ENCODE peak calls at places on chromosomes 4 and X, in eight cellular contexts. One of them, this sample, is unnamed.

GRCh38 chr4:114384629-114385028 is 214.0 kb upstream of the UGT8 start:
- DNase-seq in body of pancreas: no peak
- DNase-seq in neural crest cell: no peak
- DNase-seq in AG04449: no peak
- DNase-seq in SK-N-SH: peak
- DNase-seq in foreskin fibroblast: peak
- DNase-seq in activated CD8-positive, alpha-beta T cell treated with anti-CD3 and anti-CD28 coated beads for 36 hours: peak
- DNase-seq in cardiac muscle cell: peak
- DNase-seq in this sample: peak

GRCh38 chr4:149371021-149371420 is 444.6 kb downstream of the IQCM start:
- DNase-seq in body of pancreas: peak
- DNase-seq in neural crest cell: no peak
- DNase-seq in AG04449: peak
- DNase-seq in SK-N-SH: peak
- DNase-seq in foreskin fibroblast: peak
- DNase-seq in activated CD8-positive, alpha-beta T cell treated with anti-CD3 and anti-CD28 coated beads for 36 hours: no peak
- DNase-seq in cardiac muscle cell: peak
- DNase-seq in this sample: no peak

GRCh38 chr4:141645611-141646340 is 9.4 kb downstream of the IL15 start:
- DNase-seq in body of pancreas: no peak
- DNase-seq in neural crest cell: no peak
- DNase-seq in AG04449: peak
- DNase-seq in SK-N-SH: no peak
- DNase-seq in foreskin fibroblast: peak
- DNase-seq in activated CD8-positive, alpha-beta T cell treated with anti-CD3 and anti-CD28 coated beads for 36 hours: no peak
- DNase-seq in cardiac muscle cell: peak
- DNase-seq in this sample: no peak

GRCh38 chr4:102345795-102346100 is 466 bp upstream of the SLC39A8 start:
- DNase-seq in body of pancreas: no peak
- DNase-seq in neural crest cell: no peak
- DNase-seq in AG04449: no peak
- DNase-seq in SK-N-SH: peak
- DNase-seq in foreskin fibroblast: no peak
- DNase-seq in activated CD8-positive, alpha-beta T cell treated with anti-CD3 and anti-CD28 coated beads for 36 hours: no peak
- DNase-seq in cardiac muscle cell: no peak
- DNase-seq in this sample: no peak

GRCh38 chr4:17335371-17335770 is 176.5 kb downstream of the QDPR start:
- DNase-seq in body of pancreas: no peak
- DNase-seq in neural crest cell: no peak
- DNase-seq in AG04449: no peak
- DNase-seq in SK-N-SH: no peak
- DNase-seq in foreskin fibroblast: no peak
- DNase-seq in activated CD8-positive, alpha-beta T cell treated with anti-CD3 and anti-CD28 coated beads for 36 hours: peak
- DNase-seq in cardiac muscle cell: no peak
- DNase-seq in this sample: no peak

GRCh38 chr4:38867478-38868054 is at the start of gene FAM114A1:
- DNase-seq in body of pancreas: peak
- DNase-seq in neural crest cell: peak
- DNase-seq in AG04449: no peak
- DNase-seq in SK-N-SH: peak
- DNase-seq in foreskin fibroblast: peak
- DNase-seq in activated CD8-positive, alpha-beta T cell treated with anti-CD3 and anti-CD28 coated beads for 36 hours: peak
- DNase-seq in cardiac muscle cell: peak
- DNase-seq in this sample: peak

GRCh38 chr4:56971383-56971782 is 6.0 kb downstream of the NOA1 start:
- DNase-seq in body of pancreas: no peak
- DNase-seq in neural crest cell: no peak
- DNase-seq in AG04449: no peak
- DNase-seq in SK-N-SH: no peak
- DNase-seq in foreskin fibroblast: no peak
- DNase-seq in activated CD8-positive, alpha-beta T cell treated with anti-CD3 and anti-CD28 coated beads for 36 hours: no peak
- DNase-seq in cardiac muscle cell: no peak
- DNase-seq in this sample: no peak

GRCh38 chr4:137896221-137896737 is 345.9 kb downstream of the SLC7A11 start:
- DNase-seq in body of pancreas: no peak
- DNase-seq in neural crest cell: no peak
- DNase-seq in AG04449: no peak
- DNase-seq in SK-N-SH: no peak
- DNase-seq in foreskin fibroblast: peak
- DNase-seq in activated CD8-positive, alpha-beta T cell treated with anti-CD3 and anti-CD28 coated beads for 36 hours: no peak
- DNase-seq in cardiac muscle cell: peak
- DNase-seq in this sample: no peak

GRCh38 chr4:46844325-46844917 is 64.6 kb downstream of the COX7B2 start:
- DNase-seq in body of pancreas: peak
- DNase-seq in neural crest cell: peak
- DNase-seq in AG04449: peak
- DNase-seq in SK-N-SH: peak
- DNase-seq in foreskin fibroblast: peak
- DNase-seq in activated CD8-positive, alpha-beta T cell treated with anti-CD3 and anti-CD28 coated beads for 36 hours: peak
- DNase-seq in cardiac muscle cell: peak
- DNase-seq in this sample: peak

GRCh38 chr4:8506373-8507250 is 66.0 kb downstream of the TRMT44 start:
- DNase-seq in body of pancreas: peak
- DNase-seq in neural crest cell: no peak
- DNase-seq in AG04449: no peak
- DNase-seq in SK-N-SH: no peak
- DNase-seq in foreskin fibroblast: peak
- DNase-seq in activated CD8-positive, alpha-beta T cell treated with anti-CD3 and anti-CD28 coated beads for 36 hours: no peak
- DNase-seq in cardiac muscle cell: peak
- DNase-seq in this sample: no peak

GRCh38 chr4:94352996-94353395 is 10.4 kb upstream of the HPGDS start:
- DNase-seq in body of pancreas: no peak
- DNase-seq in neural crest cell: no peak
- DNase-seq in AG04449: no peak
- DNase-seq in SK-N-SH: no peak
- DNase-seq in foreskin fibroblast: peak
- DNase-seq in activated CD8-positive, alpha-beta T cell treated with anti-CD3 and anti-CD28 coated beads for 36 hours: no peak
- DNase-seq in cardiac muscle cell: peak
- DNase-seq in this sample: no peak

GRCh38 chr4:54062392-54062791 is 2.0 kb downstream of the CHIC2 start:
- DNase-seq in body of pancreas: no peak
- DNase-seq in neural crest cell: no peak
- DNase-seq in AG04449: no peak
- DNase-seq in SK-N-SH: no peak
- DNase-seq in foreskin fibroblast: no peak
- DNase-seq in activated CD8-positive, alpha-beta T cell treated with anti-CD3 and anti-CD28 coated beads for 36 hours: no peak
- DNase-seq in cardiac muscle cell: no peak
- DNase-seq in this sample: no peak

GRCh38 chr4:27215421-27215820 is 354.8 kb downstream of the STIM2 start:
- DNase-seq in body of pancreas: no peak
- DNase-seq in neural crest cell: no peak
- DNase-seq in AG04449: no peak
- DNase-seq in SK-N-SH: no peak
- DNase-seq in foreskin fibroblast: no peak
- DNase-seq in activated CD8-positive, alpha-beta T cell treated with anti-CD3 and anti-CD28 coated beads for 36 hours: no peak
- DNase-seq in cardiac muscle cell: no peak
- DNase-seq in this sample: no peak

GRCh38 chr4:87624698-87625097 is 16.4 kb downstream of the DSPP start:
- DNase-seq in body of pancreas: no peak
- DNase-seq in neural crest cell: no peak
- DNase-seq in AG04449: no peak
- DNase-seq in SK-N-SH: no peak
- DNase-seq in foreskin fibroblast: no peak
- DNase-seq in activated CD8-positive, alpha-beta T cell treated with anti-CD3 and anti-CD28 coated beads for 36 hours: no peak
- DNase-seq in cardiac muscle cell: no peak
- DNase-seq in this sample: no peak

GRCh38 chrX:136030357-136031225 is 45.4 kb downstream of the SLC9A6 start:
- DNase-seq in body of pancreas: peak
- DNase-seq in neural crest cell: no peak
- DNase-seq in AG04449: peak
- DNase-seq in SK-N-SH: no peak
- DNase-seq in foreskin fibroblast: peak
- DNase-seq in activated CD8-positive, alpha-beta T cell treated with anti-CD3 and anti-CD28 coated beads for 36 hours: no peak
- DNase-seq in cardiac muscle cell: peak
- DNase-seq in this sample: no peak

DNA sequence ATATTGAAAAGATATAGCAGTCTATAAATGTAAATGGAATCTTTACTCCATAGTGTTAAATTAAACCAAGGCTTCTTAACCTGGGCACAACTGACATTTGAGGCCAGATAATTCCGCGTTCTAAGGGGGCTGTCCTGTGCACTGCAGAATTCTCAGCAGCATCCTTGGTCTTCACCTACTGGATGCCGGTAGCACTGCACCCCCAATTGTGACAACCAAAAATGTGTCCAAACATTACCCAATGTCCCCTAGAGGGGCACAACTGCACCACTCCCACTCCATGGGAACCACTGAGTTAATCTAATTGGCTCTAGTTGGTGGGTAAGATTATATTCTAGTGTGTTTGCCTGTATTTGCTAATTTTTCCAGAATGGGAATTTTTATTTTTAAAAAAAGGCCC is 16.6 kb downstream of the AP1S2 start:
- DNase-seq in body of pancreas: no peak
- DNase-seq in neural crest cell: peak
- DNase-seq in AG04449: no peak
- DNase-seq in SK-N-SH: peak
- DNase-seq in foreskin fibroblast: no peak
- DNase-seq in activated CD8-positive, alpha-beta T cell treated with anti-CD3 and anti-CD28 coated beads for 36 hours: peak
- DNase-seq in cardiac muscle cell: no peak
- DNase-seq in this sample: peak
- TF ChIP-seq CTCF in body of pancreas: no peak
- TF ChIP-seq CTCF in neural crest cell: peak
- TF ChIP-seq CTCF in AG04449: no peak
- TF ChIP-seq CTCF in SK-N-SH: peak
- TF ChIP-seq CTCF in foreskin fibroblast: no peak
- TF ChIP-seq CTCF in activated CD8-positive, alpha-beta T cell treated with anti-CD3 and anti-CD28 coated beads for 36 hours: peak
- TF ChIP-seq CTCF in cardiac muscle cell: no peak
- TF ChIP-seq CTCF in this sample: peak

GRCh38 chr4:183106839-183107238 is 7.8 kb downstream of the WWC2 start:
- DNase-seq in body of pancreas: no peak
- DNase-seq in neural crest cell: no peak
- DNase-seq in AG04449: no peak
- DNase-seq in SK-N-SH: no peak
- DNase-seq in foreskin fibroblast: no peak
- DNase-seq in activated CD8-positive, alpha-beta T cell treated with anti-CD3 and anti-CD28 coated beads for 36 hours: no peak
- DNase-seq in cardiac muscle cell: no peak
- DNase-seq in this sample: no peak
- TF ChIP-seq CTCF in body of pancreas: no peak
- TF ChIP-seq CTCF in neural crest cell: peak
- TF ChIP-seq CTCF in AG04449: peak
- TF ChIP-seq CTCF in SK-N-SH: peak
- TF ChIP-seq CTCF in foreskin fibroblast: no peak
- TF ChIP-seq CTCF in activated CD8-positive, alpha-beta T cell treated with anti-CD3 and anti-CD28 coated beads for 36 hours: no peak
- TF ChIP-seq CTCF in cardiac muscle cell: peak
- TF ChIP-seq CTCF in this sample: no peak

GRCh38 chr4:90293320-90293719 is 166.1 kb downstream of the CCSER1 start:
- DNase-seq in body of pancreas: no peak
- DNase-seq in neural crest cell: no peak
- DNase-seq in AG04449: no peak
- DNase-seq in SK-N-SH: no peak
- DNase-seq in foreskin fibroblast: peak
- DNase-seq in activated CD8-positive, alpha-beta T cell treated with anti-CD3 and anti-CD28 coated beads for 36 hours: no peak
- DNase-seq in cardiac muscle cell: peak
- DNase-seq in this sample: no peak
- TF ChIP-seq CTCF in body of pancreas: peak
- TF ChIP-seq CTCF in neural crest cell: peak
- TF ChIP-seq CTCF in AG04449: no peak
- TF ChIP-seq CTCF in SK-N-SH: peak
- TF ChIP-seq CTCF in foreskin fibroblast: peak
- TF ChIP-seq CTCF in activated CD8-positive, alpha-beta T cell treated with anti-CD3 and anti-CD28 coated beads for 36 hours: peak
- TF ChIP-seq CTCF in cardiac muscle cell: peak
- TF ChIP-seq CTCF in this sample: peak

DNA sequence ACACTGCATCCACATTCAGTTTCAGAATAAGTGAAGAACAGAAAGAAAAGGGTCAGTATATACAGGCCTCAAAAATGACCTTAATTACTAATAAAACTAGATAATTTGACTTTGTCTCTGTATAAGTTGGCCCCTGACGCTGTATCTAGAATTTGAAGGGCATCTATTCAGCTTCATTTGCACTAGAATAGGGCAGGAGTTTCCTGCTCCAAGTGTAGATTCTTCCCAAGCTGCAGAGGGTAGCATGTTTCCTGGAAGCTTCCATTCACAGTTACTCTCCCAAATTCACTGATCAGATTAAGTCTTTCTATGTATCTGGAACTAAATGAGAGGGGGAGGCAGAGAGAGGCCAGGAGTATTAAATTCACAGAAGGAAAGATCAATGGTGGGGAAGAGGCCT is 90.9 kb downstream of the GC start:
- DNase-seq in body of pancreas: no peak
- DNase-seq in neural crest cell: no peak
- DNase-seq in AG04449: no peak
- DNase-seq in SK-N-SH: no peak
- DNase-seq in foreskin fibroblast: no peak
- DNase-seq in activated CD8-positive, alpha-beta T cell treated with anti-CD3 and anti-CD28 coated beads for 36 hours: no peak
- DNase-seq in cardiac muscle cell: no peak
- DNase-seq in this sample: no peak
- TF ChIP-seq CTCF in body of pancreas: no peak
- TF ChIP-seq CTCF in neural crest cell: no peak
- TF ChIP-seq CTCF in AG04449: no peak
- TF ChIP-seq CTCF in SK-N-SH: no peak
- TF ChIP-seq CTCF in foreskin fibroblast: no peak
- TF ChIP-seq CTCF in activated CD8-positive, alpha-beta T cell treated with anti-CD3 and anti-CD28 coated beads for 36 hours: no peak
- TF ChIP-seq CTCF in cardiac muscle cell: no peak
- TF ChIP-seq CTCF in this sample: no peak

GRCh38 chrX:8319359-8319758 is 145.3 kb upstream of the VCX3B start:
- DNase-seq in body of pancreas: no peak
- DNase-seq in neural crest cell: no peak
- DNase-seq in AG04449: no peak
- DNase-seq in SK-N-SH: no peak
- DNase-seq in foreskin fibroblast: no peak
- DNase-seq in activated CD8-positive, alpha-beta T cell treated with anti-CD3 and anti-CD28 coated beads for 36 hours: no peak
- DNase-seq in cardiac muscle cell: no peak
- DNase-seq in this sample: no peak

GRCh38 chrX:8323356-8323755 is 141.3 kb upstream of the VCX3B start:
- DNase-seq in body of pancreas: no peak
- DNase-seq in neural crest cell: no peak
- DNase-seq in AG04449: no peak
- DNase-seq in SK-N-SH: no peak
- DNase-seq in foreskin fibroblast: no peak
- DNase-seq in activated CD8-positive, alpha-beta T cell treated with anti-CD3 and anti-CD28 coated beads for 36 hours: no peak
- DNase-seq in cardiac muscle cell: no peak
- DNase-seq in this sample: no peak
- TF ChIP-seq CTCF in body of pancreas: no peak
- TF ChIP-seq CTCF in neural crest cell: no peak
- TF ChIP-seq CTCF in AG04449: no peak
- TF ChIP-seq CTCF in SK-N-SH: no peak
- TF ChIP-seq CTCF in foreskin fibroblast: no peak
- TF ChIP-seq CTCF in activated CD8-positive, alpha-beta T cell treated with anti-CD3 and anti-CD28 coated beads for 36 hours: no peak
- TF ChIP-seq CTCF in cardiac muscle cell: peak
- TF ChIP-seq CTCF in this sample: no peak

DNA sequence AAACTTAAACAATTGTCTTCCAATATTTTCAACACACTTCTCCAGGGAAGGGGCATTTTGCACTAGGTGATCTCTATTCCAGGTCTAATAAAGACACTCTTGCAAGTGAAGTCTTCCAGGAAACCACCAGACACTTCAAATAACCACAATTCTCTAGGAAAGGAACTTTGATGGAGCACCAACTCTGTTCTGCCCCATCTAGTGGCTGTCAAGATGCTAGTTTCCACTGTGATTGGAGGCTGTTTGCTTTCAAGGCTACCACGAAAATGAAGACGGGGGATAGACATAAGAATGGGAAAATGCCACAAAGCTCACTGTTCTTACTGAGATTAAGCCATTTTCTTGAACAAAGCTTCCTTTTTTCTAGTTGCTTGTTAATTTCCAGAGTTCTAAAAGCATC is 100.6 kb upstream of the F9 start:
- DNase-seq in body of pancreas: no peak
- DNase-seq in neural crest cell: no peak
- DNase-seq in AG04449: no peak
- DNase-seq in SK-N-SH: no peak
- DNase-seq in foreskin fibroblast: no peak
- DNase-seq in activated CD8-positive, alpha-beta T cell treated with anti-CD3 and anti-CD28 coated beads for 36 hours: no peak
- DNase-seq in cardiac muscle cell: no peak
- DNase-seq in this sample: no peak
- TF ChIP-seq CTCF in body of pancreas: no peak
- TF ChIP-seq CTCF in neural crest cell: peak
- TF ChIP-seq CTCF in AG04449: no peak
- TF ChIP-seq CTCF in SK-N-SH: peak
- TF ChIP-seq CTCF in foreskin fibroblast: no peak
- TF ChIP-seq CTCF in activated CD8-positive, alpha-beta T cell treated with anti-CD3 and anti-CD28 coated beads for 36 hours: no peak
- TF ChIP-seq CTCF in cardiac muscle cell: no peak
- TF ChIP-seq CTCF in this sample: no peak

This sample was measured in endothelial cell.